ENCODE peak calls at places on chromosome 2, in seven cellular contexts. T is M059J; S is activated CD8-positive, alpha-beta T cell treated with anti-CD3 and anti-CD28 coated beads for 36 hours; E is NCI-H1417 treated with DMSO at 0.1 percent for 48 hours; J is left ventricle myocardium inferior; X is choroid plexus epithelial cell; O is Panc1. V is an unnamed sample.

GRCh38 chr2:64213607-64214275 is 69.5 kb upstream of the PELI1 start:
- DNase-seq in T (no peak), S (peak; percentile 31), E (no peak), J (no peak), X (no peak), O (no peak), V (no peak)

GRCh38 chr2:240934701-240935100 is 28.6 kb downstream of the CROCC2 start:
- DNase-seq in T (no peak), S (no peak), E (no peak), J (no peak), X (no peak), O (no peak), V (no peak)

GRCh38 chr2:41947701-41948396 is 100.0 kb upstream of the PKDCC start:
- DNase-seq in T (no peak), S (no peak), E (no peak), J (peak; percentile 67), X (no peak), O (no peak), V (no peak)

GRCh38 chr2:133026536-133027177 is 356.7 kb upstream of the LYPD1 start:
- DNase-seq in T (peak; percentile 13), S (no peak), E (no peak), J (no peak), X (peak; percentile 3), O (no peak), V (no peak)

GRCh38 chr2:239400000-239400831 is 604 bp downstream of the HDAC4 start:
- DNase-seq in T (no peak), S (peak; percentile 62), E (peak; percentile 15), J (no peak), X (peak; percentile 24), O (no peak), V (no peak)

GRCh38 chr2:180554330-180554729 is 426.1 kb upstream of the UBE2E3 start:
- DNase-seq in T (no peak), S (no peak), E (no peak), J (no peak), X (no peak), O (no peak), V (no peak)

GRCh38 chr2:132760405-132760804 is 90.4 kb upstream of the LYPD1 start:
- DNase-seq in T (no peak), S (no peak), E (no peak), J (no peak), X (no peak), O (no peak), V (no peak)

GRCh38 chr2:86072271-86072858 is 33.3 kb downstream of the POLR1A start:
- DNase-seq in T (peak; percentile 90), S (no peak), E (no peak), J (peak; percentile 61), X (peak; percentile 52), O (no peak), V (no peak)

GRCh38 chr2:223104336-223104735 is 52.3 kb downstream of the KCNE4 start:
- DNase-seq in T (peak; percentile 29), S (no peak), E (no peak), J (no peak), X (no peak), O (no peak), V (no peak)

GRCh38 chr2:174121178-174121577 is 127.2 kb downstream of the OLA1 start:
- DNase-seq in T (peak; percentile 67), S (no peak), E (no peak), J (no peak), X (no peak), O (no peak), V (no peak)

GRCh38 chr2:58195668-58196067 is 45.5 kb downstream of the FANCL start:
- DNase-seq in T (no peak), S (no peak), E (no peak), J (no peak), X (no peak), O (no peak), V (no peak)

GRCh38 chr2:177315303-177315887 is 50.9 kb upstream of the NFE2L2 start:
- DNase-seq in T (no peak), S (no peak), E (no peak), J (no peak), X (no peak), O (no peak), V (no peak)

GRCh38 chr2:5777089-5777488 is 84.9 kb downstream of the SOX11 start:
- DNase-seq in T (no peak), S (no peak), E (no peak), J (no peak), X (peak; percentile 3), O (no peak), V (no peak)

GRCh38 chr2:142918624-142919023 is 41.2 kb downstream of the KYNU start:
- DNase-seq in T (no peak), S (no peak), E (no peak), J (no peak), X (no peak), O (no peak), V (no peak)

GRCh38 chr2:5482929-5483331 is 209.3 kb upstream of the SOX11 start:
- DNase-seq in T (no peak), S (no peak), E (no peak), J (no peak), X (peak; percentile 63), O (no peak), V (no peak)

GRCh38 chr2:226080323-226080722 is 680.8 kb downstream of the NYAP2 start:
- DNase-seq in T (peak; percentile 46), S (no peak), E (no peak), J (no peak), X (peak; percentile 70), O (no peak), V (no peak)

GRCh38 chr2:181823405-181823804 is 68.1 kb upstream of the ITPRID2 start:
- DNase-seq in T (peak; percentile 23), S (no peak), E (no peak), J (no peak), X (no peak), O (no peak), V (no peak)

GRCh38 chr2:140597836-140598235 is 1533.0 kb downstream of the LRP1B start:
- DNase-seq in T (no peak), S (no peak), E (no peak), J (no peak), X (no peak), O (no peak), V (no peak)

GRCh38 chr2:200625958-200626363 is 40.1 kb downstream of the AOX1 start:
- DNase-seq in T (peak; percentile 67), S (no peak), E (no peak), J (no peak), X (peak; percentile 80), O (no peak), V (no peak)

GRCh38 chr2:233919938-233920337 is 2.8 kb downstream of the TRPM8 start:
- DNase-seq in T (peak; percentile 73), S (peak; percentile 57), E (no peak), J (no peak), X (peak; percentile 32), O (peak; percentile 45), V (no peak)

GRCh38 chr2:212737773-212738172 is 199.2 kb upstream of the ERBB4 start:
- DNase-seq in T (peak; percentile 18), S (no peak), E (no peak), J (no peak), X (no peak), O (no peak), V (no peak)

GRCh38 chr2:134836986-134837385 is 1.4 kb upstream of the ACMSD start:
- DNase-seq in T (peak; percentile 89), S (no peak), E (no peak), J (no peak), X (peak; percentile 37), O (no peak), V (no peak)

GRCh38 chr2:236663671-236664101 is 94.1 kb downstream of the ACKR3 start:
- DNase-seq in T (peak; percentile 75), S (no peak), E (no peak), J (peak; percentile 31), X (no peak), O (no peak), V (no peak)

GRCh38 chr2:197675246-197675645 is at the start of gene RFTN2:
- DNase-seq in T (no peak), S (no peak), E (no peak), J (no peak), X (peak; percentile 54), O (no peak), V (no peak)

GRCh38 chr2:108367776-108368175 is 10.0 kb upstream of the SULT1C4 start:
- DNase-seq in T (no peak), S (no peak), E (no peak), J (no peak), X (no peak), O (no peak), V (no peak)

GRCh38 chr2:41709702-41710599 is 337.9 kb upstream of the PKDCC start:
- DNase-seq in T (peak; percentile 34), S (no peak), E (no peak), J (no peak), X (no peak), O (no peak), V (no peak)

GRCh38 chr2:206198677-206199076 is 39.0 kb downstream of the EEF1B2 start:
- DNase-seq in T (peak; percentile 20), S (no peak), E (no peak), J (no peak), X (peak; percentile 60), O (no peak), V (no peak)

GRCh38 chr2:185947722-185948121 is 209.1 kb downstream of the FSIP2 start:
- DNase-seq in T (no peak), S (no peak), E (no peak), J (no peak), X (no peak), O (no peak), V (no peak)

GRCh38 chr2:20796374-20796791 is 26.5 kb downstream of the LDAH start:
- DNase-seq in T (no peak), S (no peak), E (no peak), J (no peak), X (peak; percentile 79), O (no peak), V (no peak)

GRCh38 chr2:165450141-165450540 is 19.4 kb upstream of the CSRNP3 start:
- DNase-seq in T (no peak), S (no peak), E (no peak), J (no peak), X (peak; percentile 21), O (no peak), V (no peak)

GRCh38 chr2:8543065-8543411 is 138.8 kb upstream of the ID2 start:
- DNase-seq in T (no peak), S (no peak), E (no peak), J (peak; percentile 15), X (no peak), O (no peak), V (no peak)

GRCh38 chr2:189175869-189176431 is 3.6 kb downstream of the COL5A2 start:
- DNase-seq in T (no peak), S (no peak), E (no peak), J (no peak), X (no peak), O (no peak), V (no peak)

GRCh38 chr2:2012505-2012904 is 268.2 kb upstream of the PXDN start:
- DNase-seq in T (peak; percentile 49), S (no peak), E (no peak), J (peak; percentile 16), X (peak; percentile 79), O (no peak), V (no peak)

GRCh38 chr2:72982219-72982618 is 64.9 kb downstream of the EMX1 start:
- DNase-seq in T (peak; percentile 51), S (no peak), E (no peak), J (no peak), X (no peak), O (no peak), V (no peak)

GRCh38 chr2:45935791-45936622 is 284.5 kb downstream of the PRKCE start:
- DNase-seq in T (peak; percentile 99), S (peak; percentile 71), E (peak; percentile 33), J (peak; percentile 91), X (peak; percentile 94), O (peak; percentile 94), V (no peak)